ENCODE peak calls at places on chromosomes 12 and 14, in seven cellular contexts. W is K562, H is breast epithelium, Q is HCT116, L is GM12891, S is spleen, P is H1. Y is an unnamed sample.

GRCh38 chr14:69346710-69347109 is 51.4 kb downstream of the ERH start:
- DNase-seq in S (no peak), L (no peak), H (no peak), W (peak), Q (no peak), P (peak), Y (no peak)

GRCh38 chr14:50835280-50835679 is 4.3 kb upstream of the NIN start:
- DNase-seq in Q (no peak), L (no peak), P (no peak), S (no peak), H (no peak), W (no peak), Y (no peak)

GRCh38 chr12:57456145-57456700 is 1.1 kb downstream of the INHBE start:
- DNase-seq in H (no peak), Q (no peak), P (no peak), S (peak), W (peak), L (no peak), Y (no peak)

GRCh38 chr14:59803052-59803451 is 67.5 kb downstream of the RTN1 start:
- DNase-seq in S (no peak), P (no peak), H (no peak), L (no peak), Q (no peak), W (no peak), Y (no peak)

GRCh38 chr12:47190271-47190750 is 110.6 kb upstream of the AMIGO2 start:
- DNase-seq in H (no peak), L (no peak), Q (no peak), W (no peak), P (no peak), S (no peak), Y (no peak)

GRCh38 chr12:402127-402456 is 648 bp downstream of the CCDC77 start:
- DNase-seq in S (no peak), L (no peak), P (no peak), H (no peak), W (peak), Q (no peak), Y (no peak)

GRCh38 chr14:81062816-81063215 is 107.4 kb downstream of the TSHR start:
- DNase-seq in P (peak), S (no peak), Q (peak), H (no peak), W (peak), L (no peak), Y (no peak)

GRCh38 chr14:55846852-55847471 is 267.0 kb downstream of the KTN1 start:
- DNase-seq in P (no peak), W (no peak), H (no peak), S (no peak), L (no peak), Q (no peak), Y (no peak)

GRCh38 chr14:50792058-50792477 is 38.9 kb downstream of the NIN start:
- DNase-seq in S (no peak), L (no peak), P (no peak), Q (no peak), W (no peak), H (no peak), Y (no peak)

GRCh38 chr14:35416108-35416750 is 11.7 kb upstream of the NFKBIA start:
- DNase-seq in W (no peak), Q (no peak), L (no peak), S (no peak), P (no peak), H (no peak), Y (no peak)

GRCh38 chr12:108449478-108449877 is 65.6 kb upstream of the FICD start:
- DNase-seq in Q (no peak), W (no peak), S (no peak), L (no peak), H (no peak), P (no peak), Y (no peak)
- TF ChIP-seq POLR2AphosphoS5 in Q (no peak), W (no peak), S (no peak), L (no peak), H (no peak), P (no peak), Y (no peak)

DNA sequence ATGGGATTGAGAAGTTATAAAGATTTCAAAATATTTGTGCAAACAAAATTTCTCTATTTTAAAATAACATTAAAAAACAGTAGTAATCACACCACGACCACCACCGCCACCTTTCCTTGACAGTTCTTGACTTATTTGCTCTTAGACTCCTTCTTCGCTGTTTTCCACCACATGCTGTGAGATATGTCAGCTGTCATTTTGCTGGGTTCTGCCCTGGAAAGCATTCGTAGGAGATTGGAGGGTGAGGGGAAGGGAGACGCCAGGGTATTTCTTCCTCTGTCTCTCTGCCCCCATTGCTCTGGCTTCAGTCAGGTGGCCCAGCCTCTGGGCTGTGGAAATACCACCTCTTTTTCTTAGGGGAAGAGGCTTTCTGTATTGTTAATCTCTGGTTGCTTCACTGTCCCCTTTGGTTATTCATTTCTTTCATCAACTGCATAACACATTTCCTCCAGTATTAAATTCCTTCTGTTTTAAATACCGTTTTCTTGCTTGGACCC is 186.2 kb downstream of the NEDD1 start:
- DNase-seq in L (no peak), P (no peak), W (no peak), H (no peak), Q (no peak), S (no peak), Y (no peak)
- TF ChIP-seq POLR2AphosphoS5 in L (no peak), P (no peak), W (no peak), H (no peak), Q (no peak), S (no peak), Y (no peak)

DNA sequence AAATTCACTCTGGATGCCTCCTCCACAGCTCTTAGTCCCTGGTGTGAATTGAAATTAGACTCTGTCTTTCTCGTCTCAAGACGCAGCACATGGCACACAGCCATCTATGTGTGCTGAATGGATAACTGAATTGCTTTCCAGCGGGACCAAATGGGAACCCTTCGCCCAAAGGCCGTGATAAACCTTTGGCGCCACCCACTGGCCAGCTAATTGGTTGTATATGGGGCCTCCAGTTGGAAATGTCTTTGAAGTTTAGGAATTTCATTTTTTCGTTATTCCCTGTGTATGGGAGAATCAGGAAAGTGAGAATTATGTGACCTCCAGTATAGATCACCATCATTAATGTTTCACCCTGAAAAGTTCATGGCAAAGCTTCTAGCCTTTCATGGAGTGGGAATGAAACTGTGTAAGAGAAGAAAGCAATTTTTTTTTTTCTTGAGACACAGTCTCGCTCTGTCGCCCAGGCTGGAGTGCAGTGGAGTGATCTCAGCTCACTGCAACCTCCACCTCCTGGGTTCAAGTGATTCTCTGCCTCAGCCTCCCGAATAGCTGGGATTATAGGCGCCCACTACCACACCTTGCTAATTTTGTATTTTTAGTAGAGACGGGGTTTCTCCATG is 9.8 kb upstream of the HSP90AA1 start:
- DNase-seq in W (peak), S (peak), P (no peak), H (peak), L (no peak), Q (peak), Y (no peak)
- TF ChIP-seq POLR2AphosphoS5 in W (no peak), S (peak), P (no peak), H (no peak), L (no peak), Q (no peak), Y (no peak)

GRCh38 chr14:102501751-102502315 is 7.7 kb downstream of the ANKRD9 start:
- DNase-seq in L (no peak), Q (no peak), P (no peak), H (no peak), S (no peak), W (peak), Y (no peak)
- TF ChIP-seq POLR2AphosphoS5 in L (no peak), Q (no peak), P (no peak), H (no peak), S (no peak), W (no peak), Y (no peak)

DNA sequence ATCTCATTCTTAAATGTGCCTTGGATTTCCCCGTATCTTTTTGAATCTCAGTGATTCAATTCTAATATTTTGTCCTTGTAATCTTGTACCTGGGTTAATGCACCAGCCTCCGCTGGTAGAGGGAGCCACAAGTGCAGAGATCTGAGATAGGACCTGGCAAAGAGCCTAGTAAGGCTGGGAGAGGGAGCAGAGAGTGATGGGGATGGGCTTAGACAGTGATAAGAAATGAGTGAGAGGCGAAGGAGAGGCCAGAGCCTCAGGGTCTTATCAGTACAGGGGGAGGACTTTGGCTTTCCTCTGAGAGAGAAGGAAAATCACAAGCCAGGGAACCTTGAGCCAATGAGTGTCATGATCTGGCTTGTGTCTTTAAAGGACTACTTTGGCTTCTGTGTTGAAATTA is 30.5 kb upstream of the LMNTD1 start:
- DNase-seq in H (no peak), P (peak), Q (peak), W (peak), S (no peak), L (no peak), Y (no peak)
- TF ChIP-seq POLR2AphosphoS5 in H (peak), P (no peak), Q (no peak), W (no peak), S (no peak), L (no peak), Y (no peak)

GRCh38 chr12:96398422-96399080 is 1.7 kb downstream of the CDK17 start:
- DNase-seq in H (no peak), P (no peak), Q (no peak), L (no peak), W (peak), S (no peak), Y (no peak)
- TF ChIP-seq POLR2AphosphoS5 in H (no peak), P (no peak), Q (no peak), L (no peak), W (no peak), S (no peak), Y (no peak)

DNA sequence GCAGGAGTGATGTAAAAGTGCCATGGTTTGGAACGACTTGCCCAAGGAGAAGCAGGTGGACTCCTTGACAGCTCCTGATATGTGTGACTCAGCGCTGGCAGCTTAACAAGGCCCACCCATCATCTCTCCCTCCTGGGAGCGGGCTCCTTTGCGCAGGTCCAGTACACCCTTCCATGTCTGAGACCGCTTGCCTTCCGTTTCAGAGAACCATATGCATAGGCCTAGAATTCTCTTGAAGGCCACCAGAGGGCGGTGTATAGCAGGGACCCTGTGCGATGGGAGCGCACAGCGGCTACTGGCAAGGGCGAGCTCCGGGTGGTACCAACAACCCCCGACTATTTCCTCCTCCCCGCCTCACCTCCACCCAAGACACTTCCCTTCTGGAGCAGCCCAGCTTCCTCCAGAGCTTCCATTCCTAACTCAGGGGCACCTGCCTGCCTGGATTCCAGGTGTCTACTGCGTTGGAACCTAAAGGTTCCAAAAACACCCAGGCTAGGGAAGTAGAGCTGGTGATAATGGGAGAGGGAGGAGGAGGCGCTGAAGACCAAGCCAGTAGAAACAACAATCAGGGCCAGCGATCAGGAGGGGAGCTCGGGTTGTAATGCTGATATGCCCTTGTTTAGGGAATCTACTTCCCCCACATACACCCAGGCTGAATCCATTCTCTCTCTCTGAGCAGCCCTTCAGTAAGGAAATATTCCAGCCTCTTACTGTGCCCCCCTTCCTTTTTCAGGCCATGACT is 6.2 kb downstream of the DHH start:
- DNase-seq in W (peak), Q (peak), H (no peak), P (no peak), L (no peak), S (peak), Y (peak)
- TF ChIP-seq POLR2AphosphoS5 in W (no peak), Q (peak), H (no peak), P (no peak), L (no peak), S (peak), Y (no peak)

DNA sequence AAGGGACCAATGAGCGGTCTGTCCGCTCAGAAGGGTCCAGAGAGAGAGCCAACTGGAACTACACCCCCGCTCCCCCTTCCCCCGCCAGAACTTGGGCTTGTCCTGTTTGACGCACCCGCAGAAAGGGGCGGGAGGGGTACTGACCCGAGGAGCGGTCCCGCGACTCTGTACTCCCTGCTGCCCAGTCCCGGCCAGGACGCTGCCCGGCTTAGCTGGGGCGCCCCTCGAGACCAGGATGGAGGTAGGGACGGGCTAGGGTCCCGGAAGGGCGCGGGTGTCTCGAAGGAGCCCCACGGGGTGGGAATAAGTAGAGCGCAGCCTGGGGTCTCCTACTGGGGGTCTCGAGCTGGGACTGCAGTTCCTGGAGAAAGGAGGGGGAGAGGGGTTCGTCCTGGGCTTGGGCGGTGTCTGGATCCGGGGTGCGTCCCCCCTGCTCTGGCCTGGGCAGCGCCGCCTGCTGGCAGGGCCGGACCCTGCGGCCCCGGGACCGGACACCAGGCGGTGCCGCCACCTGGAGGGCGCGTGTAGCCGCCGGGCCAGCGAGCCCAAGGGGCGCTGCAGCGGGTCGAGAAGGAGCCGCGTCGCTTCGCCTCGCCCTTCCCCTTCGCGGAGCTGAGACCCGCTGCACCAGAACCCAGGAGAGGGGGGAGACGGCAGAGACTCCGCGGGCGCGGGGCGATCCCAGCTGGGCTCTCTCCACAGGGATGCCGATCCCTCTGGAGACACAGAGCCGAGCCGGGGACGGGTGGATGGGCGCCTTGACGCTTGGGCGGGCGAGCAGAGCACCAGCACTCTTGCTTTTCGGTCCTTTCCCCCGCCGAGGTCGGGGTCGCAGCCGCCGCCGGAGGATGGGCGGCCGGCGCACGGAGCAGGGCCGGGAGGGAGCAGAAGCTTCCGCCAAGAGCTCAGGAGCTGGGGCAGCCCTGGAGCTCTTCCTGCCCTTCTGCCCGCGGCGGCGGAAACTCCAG is 3.7 kb upstream of the CACNB3 start:
- DNase-seq in W (peak), L (peak), H (peak), P (no peak), Q (peak), S (peak), Y (peak)
- TF ChIP-seq POLR2AphosphoS5 in W (peak), L (no peak), H (peak), P (no peak), Q (peak), S (peak), Y (no peak)

DNA sequence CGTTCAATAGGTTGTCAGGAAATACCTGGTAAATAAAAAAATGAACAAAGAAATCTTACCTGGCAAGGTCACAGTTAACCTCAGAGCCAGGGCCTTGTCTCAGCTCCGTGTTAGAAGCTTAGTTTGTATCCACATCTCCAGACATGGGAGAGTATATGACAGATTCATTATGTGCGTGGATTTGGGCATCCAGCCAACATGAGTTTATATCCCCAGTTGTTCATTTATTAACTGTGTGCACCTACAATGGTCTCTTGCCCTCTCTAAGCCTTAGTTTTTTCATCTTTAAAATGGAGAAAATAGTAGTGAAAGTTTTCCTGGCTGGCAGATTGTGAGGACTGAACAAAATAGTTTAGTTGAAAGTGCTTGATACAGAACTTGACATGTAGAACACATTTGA is 437.8 kb downstream of the NPAS3 start:
- DNase-seq in H (no peak), W (no peak), P (no peak), L (no peak), S (no peak), Q (no peak), Y (no peak)
- TF ChIP-seq POLR2AphosphoS5 in H (no peak), W (no peak), P (no peak), L (no peak), S (no peak), Q (no peak), Y (no peak)

Y was measured in GM12892.